ENCODE peak calls at places on chromosomes 7 and 10, in four cellular contexts. J is central memory CD4-positive, alpha-beta T cell; O is EL; H is A549. Z is an unnamed sample.

GRCh38 chr10:101779544-101780186 is 3.6 kb downstream of the NPM3 start:
- DNase-seq in J (peak), O (peak), H (peak), Z (peak)

GRCh38 chr10:58967551-58968418 is 208.7 kb upstream of the PHYHIPL start:
- DNase-seq in J (no peak), O (no peak), H (peak), Z (peak)

GRCh38 chr7:5362466-5362865 is 61.2 kb downstream of the TNRC18 start:
- DNase-seq in J (no peak), O (no peak), H (no peak), Z (no peak)

GRCh38 chr10:111076682-111077661 is at the start of gene ADRA2A:
- DNase-seq in J (no peak), O (peak), H (peak), Z (peak)

GRCh38 chr7:93359520-93360198 is 127.5 kb downstream of the VPS50 start:
- DNase-seq in J (no peak), O (no peak), H (no peak), Z (no peak)

GRCh38 chr10:29304259-29305030 is 15.6 kb downstream of the LYZL1 start:
- DNase-seq in J (no peak), O (peak), H (peak), Z (peak)

GRCh38 chr7:48295572-48295971 is 124.3 kb downstream of the ABCA13 start:
- DNase-seq in J (no peak), O (no peak), H (no peak), Z (peak)

GRCh38 chr10:57759777-57760176 is 507.9 kb downstream of the IPMK start:
- DNase-seq in J (no peak), O (no peak), H (no peak), Z (no peak)

GRCh38 chr10:79262959-79263746 is 84.1 kb upstream of the PPIF start:
- DNase-seq in J (no peak), O (no peak), H (no peak), Z (no peak)

GRCh38 chr7:86923530-86923929 is 135.9 kb downstream of the ELAPOR2 start:
- DNase-seq in J (no peak), O (no peak), H (no peak), Z (no peak)

GRCh38 chr10:132861884-132862461 is 76.0 kb upstream of the NKX6-2 start:
- DNase-seq in J (no peak), O (no peak), H (no peak), Z (no peak)

GRCh38 chr10:31582365-31583052 is 263.5 kb downstream of the ZEB1 start:
- DNase-seq in J (no peak), O (peak), H (peak), Z (peak)

GRCh38 chr7:37311282-37311868 is 137.3 kb downstream of the ELMO1 start:
- DNase-seq in J (peak), O (no peak), H (peak), Z (no peak)

GRCh38 chr10:108362956-108363355 is 1198.5 kb upstream of the SORCS1 start:
- DNase-seq in J (no peak), O (no peak), H (no peak), Z (no peak)

GRCh38 chr10:104642311-104643022 is 1.4 kb downstream of the SORCS3 start:
- DNase-seq in J (no peak), O (peak), H (peak), Z (peak)

GRCh38 chr10:44995914-44996633 is 4.6 kb upstream of the ZNF22 start:
- DNase-seq in J (no peak), O (no peak), H (no peak), Z (peak)

Z was measured in GM03348.